ENCODE peak calls at places on chromosomes 3 and 15, in nine cellular contexts. I is neural progenitor cell; H is left lung; G is OCI-LY7; Q is lower lobe of right lung; K is lung; M is CD8-positive, alpha-beta memory T cell; E is heart left ventricle; V is spleen. J is an unnamed sample.

GRCh38 chr15:44099671-44100070 is 95.4 kb downstream of the FRMD5 start:
- DNase-seq in I (no peak), H (no peak), G (no peak), Q (no peak), K (no peak), M (no peak), E (no peak), V (no peak), J (no peak)

GRCh38 chr3:87733671-87734367 is 325.0 kb downstream of the CGGBP1 start:
- DNase-seq in I (no peak), H (no peak), G (no peak), Q (no peak), K (peak; percentile 51), M (no peak), E (no peak), V (no peak), J (no peak)

GRCh38 chr3:143244516-143245063 is 125.0 kb downstream of the CHST2 start:
- DNase-seq in I (no peak), H (no peak), G (no peak), Q (no peak), K (no peak), M (no peak), E (no peak), V (no peak), J (no peak)

GRCh38 chr3:195904364-195904763 is 4.0 kb downstream of the TNK2 start:
- DNase-seq in I (no peak), H (no peak), G (peak; percentile 31), Q (no peak), K (no peak), M (no peak), E (no peak), V (peak; percentile 27), J (no peak)

GRCh38 chr15:67967871-67968423 is 86.2 kb upstream of the PIAS1 start:
- DNase-seq in I (peak; percentile 90), H (peak; percentile 87), G (no peak), Q (peak; percentile 90), K (peak; percentile 83), M (no peak), E (peak; percentile 82), V (peak; percentile 87), J (peak; percentile 82)

GRCh38 chr3:115713247-115713646 is 89.9 kb downstream of the GAP43 start:
- DNase-seq in I (no peak), H (peak; percentile 58), G (no peak), Q (peak; percentile 65), K (peak; percentile 45), M (no peak), E (peak; percentile 42), V (no peak), J (no peak)

GRCh38 chr3:13303410-13303809 is 116.7 kb downstream of the NUP210 start:
- DNase-seq in I (no peak), H (no peak), G (no peak), Q (peak; percentile 41), K (no peak), M (no peak), E (no peak), V (peak; percentile 44), J (peak; percentile 27)

GRCh38 chr3:62084558-62084957 is 288.8 kb downstream of the FEZF2 start:
- DNase-seq in I (no peak), H (no peak), G (no peak), Q (no peak), K (no peak), M (no peak), E (no peak), V (no peak), J (no peak)

GRCh38 chr15:40282144-40282869 is 557 bp downstream of the ANKRD63 start:
- DNase-seq in I (peak; percentile 84), H (no peak), G (no peak), Q (peak; percentile 71), K (peak; percentile 36), M (peak; percentile 31), E (peak; percentile 37), V (peak; percentile 92), J (peak; percentile 76)

GRCh38 chr3:52023860-52024764 is 28.4 kb upstream of the RPL29 start:
- DNase-seq in I (no peak), H (no peak), G (peak; percentile 33), Q (no peak), K (no peak), M (no peak), E (peak; percentile 46), V (no peak), J (no peak)

GRCh38 chr3:58039609-58040008 is 31.4 kb downstream of the FLNB start:
- DNase-seq in I (no peak), H (no peak), G (no peak), Q (no peak), K (no peak), M (no peak), E (no peak), V (no peak), J (no peak)

GRCh38 chr3:11950576-11950975 is 53.6 kb upstream of the SYN2 start:
- DNase-seq in I (no peak), H (no peak), G (no peak), Q (no peak), K (no peak), M (no peak), E (no peak), V (no peak), J (no peak)

GRCh38 chr15:69380726-69381105 is 33.4 kb upstream of the KIF23 start:
- DNase-seq in I (no peak), H (no peak), G (no peak), Q (no peak), K (no peak), M (no peak), E (no peak), V (no peak), J (no peak)

GRCh38 chr3:159480046-159480445 is 508.6 kb upstream of the IL12A start:
- DNase-seq in I (no peak), H (no peak), G (no peak), Q (no peak), K (no peak), M (no peak), E (no peak), V (no peak), J (no peak)

GRCh38 chr3:109532257-109533216 is 195.2 kb upstream of the DPPA4 start:
- DNase-seq in I (peak; percentile 75), H (peak; percentile 53), G (peak; percentile 1), Q (no peak), K (peak; percentile 32), M (no peak), E (no peak), V (no peak), J (no peak)

GRCh38 chr3:17799312-17799711 is 56.9 kb upstream of the TBC1D5 start:
- DNase-seq in I (no peak), H (no peak), G (no peak), Q (no peak), K (no peak), M (no peak), E (no peak), V (no peak), J (no peak)

GRCh38 chr15:57376695-57377477 is 581 bp downstream of the CGNL1 start:
- DNase-seq in I (peak; percentile 71), H (peak; percentile 47), G (no peak), Q (peak; percentile 52), K (peak; percentile 64), M (no peak), E (peak; percentile 40), V (no peak), J (peak; percentile 26)
- H3K27ac ChIP-seq in I (no peak overlapping the region), H (peak overlapping the region; percentile 72), G (no peak overlapping the region), Q (peak overlapping the region; percentile 71), K (no peak overlapping the region), M (no peak overlapping the region), E (peak overlapping the region; percentile 16), V (no peak overlapping the region), J (no peak overlapping the region)

GRCh38 chr3:45011756-45012441 is 14.2 kb upstream of the CLEC3B start:
- DNase-seq in I (no peak), H (no peak), G (peak; percentile 53), Q (peak; percentile 56), K (peak; percentile 56), M (no peak), E (peak; percentile 89), V (no peak), J (peak; percentile 71)
- H3K4me3 ChIP-seq in I (no peak overlapping the region), H (no peak overlapping the region), G (no peak overlapping the region), Q (no peak overlapping the region), K (no peak overlapping the region), M (no peak overlapping the region), E (no peak overlapping the region), V (no peak overlapping the region), J (no peak overlapping the region)

DNA sequence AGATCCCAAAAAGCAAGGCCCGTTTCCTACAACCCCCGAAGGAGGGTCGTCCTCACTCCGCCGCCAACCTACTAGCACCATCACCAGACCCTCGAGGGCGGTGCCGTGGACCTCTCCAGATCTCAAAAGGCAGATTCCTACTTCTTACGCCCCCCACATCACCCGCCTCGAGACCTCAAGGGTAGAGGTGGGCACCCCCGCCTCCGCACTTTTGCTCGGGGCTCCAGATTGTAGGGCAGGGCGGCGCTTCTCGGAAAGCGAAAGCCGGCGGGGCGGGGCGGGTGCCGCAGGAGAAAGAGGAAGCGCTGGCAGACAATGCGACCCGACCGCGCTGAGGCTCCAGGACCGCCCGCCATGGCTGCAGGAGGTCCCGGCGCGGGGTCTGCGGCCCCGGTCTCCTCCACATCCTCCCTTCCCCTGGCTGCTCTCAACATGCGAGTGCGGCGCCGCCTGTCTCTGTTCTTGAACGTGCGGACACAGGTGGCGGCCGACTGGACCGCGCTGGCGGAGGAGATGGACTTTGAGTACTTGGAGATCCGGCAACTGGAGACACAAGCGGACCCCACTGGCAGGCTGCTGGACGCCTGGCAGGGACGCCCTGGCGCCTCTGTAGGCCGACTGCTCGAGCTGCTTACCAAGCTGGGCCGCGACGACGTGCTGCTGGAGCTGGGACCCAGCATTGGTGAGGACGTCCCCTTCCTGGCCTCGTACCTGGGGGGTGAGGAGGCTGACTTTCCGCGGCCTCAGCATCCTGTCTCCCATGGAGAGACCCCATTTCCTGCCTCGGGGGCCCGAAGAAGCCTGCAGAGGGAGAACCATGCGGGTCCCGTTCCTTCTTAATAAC is at the start of gene MYD88:
- DNase-seq in I (peak; percentile 85), H (peak; percentile 90), G (peak; percentile 88), Q (peak; percentile 94), K (peak; percentile 84), M (peak; percentile 82), E (peak; percentile 89), V (peak; percentile 99), J (peak; percentile 86)
- H3K27ac ChIP-seq in I (peak within 1 kb of the TSS; percentile 59), H (peak within 1 kb of the TSS; percentile 98), G (peak within 1 kb of the TSS; percentile 29), Q (peak within 1 kb of the TSS; percentile 96), K (peak within 1 kb of the TSS; percentile 92), M (peak within 1 kb of the TSS; percentile 89), E (peak within 1 kb of the TSS; percentile 92), V (peak within 1 kb of the TSS; percentile 92), J (peak within 1 kb of the TSS; percentile 94)

GRCh38 chr15:25605171-25605570 is 166.3 kb upstream of the UBE3A start:
- DNase-seq in I (no peak), H (no peak), G (no peak), Q (no peak), K (no peak), M (no peak), E (no peak), V (no peak), J (no peak)

GRCh38 chr15:25611603-25612002 is 172.8 kb upstream of the UBE3A start:
- DNase-seq in I (no peak), H (no peak), G (no peak), Q (no peak), K (no peak), M (no peak), E (peak; percentile 36), V (no peak), J (peak; percentile 66)

GRCh38 chr15:25609371-25609770 is 170.5 kb upstream of the UBE3A start:
- DNase-seq in I (no peak), H (no peak), G (no peak), Q (no peak), K (no peak), M (no peak), E (no peak), V (no peak), J (no peak)

GRCh38 chr15:25613113-25613512 is 174.3 kb upstream of the UBE3A start:
- DNase-seq in I (no peak), H (no peak), G (no peak), Q (no peak), K (no peak), M (no peak), E (no peak), V (no peak), J (no peak)

GRCh38 chr15:25608926-25609325 is 170.1 kb upstream of the UBE3A start:
- DNase-seq in I (no peak), H (no peak), G (no peak), Q (no peak), K (no peak), M (no peak), E (no peak), V (no peak), J (no peak)
- H3K4me3 ChIP-seq in I (no peak overlapping the region), H (no peak overlapping the region), G (no peak overlapping the region), Q (no peak overlapping the region), K (no peak overlapping the region), M (no peak overlapping the region), E (no peak overlapping the region), V (no peak overlapping the region), J (no peak overlapping the region)